ENCODE peak calls at places on chromosome 5, in nine cellular contexts. One of them, this sample, is unnamed.

GRCh38 chr5:103102234-103102633 is 17.7 kb downstream of the GIN1 start:
- DNase-seq in heart left ventricle: no peak
- DNase-seq in psoas muscle: no peak
- DNase-seq in astrocyte: no peak
- DNase-seq in left ventricle myocardium inferior: no peak
- DNase-seq in Peyer's patch: no peak
- DNase-seq in H7: no peak
- DNase-seq in NT2/D1: no peak
- DNase-seq in CD8-positive, alpha-beta T cell: no peak
- DNase-seq in this sample: no peak

GRCh38 chr5:90941002-90941720 is 382.6 kb downstream of the ADGRV1 start:
- DNase-seq in H7: no peak
- DNase-seq in CD8-positive, alpha-beta T cell: no peak
- DNase-seq in left ventricle myocardium inferior: no peak
- DNase-seq in Peyer's patch: no peak
- DNase-seq in NT2/D1: no peak
- DNase-seq in psoas muscle: no peak
- DNase-seq in heart left ventricle: no peak
- DNase-seq in astrocyte: no peak
- DNase-seq in this sample: no peak

GRCh38 chr5:6450235-6450860 is 1.7 kb downstream of the UBE2QL1 start:
- DNase-seq in heart left ventricle: no peak
- DNase-seq in Peyer's patch: no peak
- DNase-seq in CD8-positive, alpha-beta T cell: no peak
- DNase-seq in NT2/D1: no peak
- DNase-seq in left ventricle myocardium inferior: no peak
- DNase-seq in astrocyte: no peak
- DNase-seq in H7: no peak
- DNase-seq in psoas muscle: no peak
- DNase-seq in this sample: no peak

GRCh38 chr5:50958852-50959457 is 292.5 kb downstream of the PARP8 start:
- DNase-seq in Peyer's patch: peak; percentile 65
- DNase-seq in left ventricle myocardium inferior: no peak
- DNase-seq in astrocyte: peak; percentile 5
- DNase-seq in psoas muscle: no peak
- DNase-seq in heart left ventricle: no peak
- DNase-seq in NT2/D1: no peak
- DNase-seq in CD8-positive, alpha-beta T cell: no peak
- DNase-seq in H7: peak; percentile 32
- DNase-seq in this sample: no peak

GRCh38 chr5:1785984-1786383 is 13.7 kb downstream of the MRPL36 start:
- DNase-seq in NT2/D1: no peak
- DNase-seq in psoas muscle: peak; percentile 10
- DNase-seq in H7: peak; percentile 30
- DNase-seq in heart left ventricle: no peak
- DNase-seq in left ventricle myocardium inferior: no peak
- DNase-seq in CD8-positive, alpha-beta T cell: no peak
- DNase-seq in Peyer's patch: peak; percentile 34
- DNase-seq in astrocyte: no peak
- DNase-seq in this sample: peak; percentile 31

GRCh38 chr5:43268188-43268820 is 44.9 kb downstream of the HMGCS1 start:
- DNase-seq in left ventricle myocardium inferior: no peak
- DNase-seq in astrocyte: no peak
- DNase-seq in heart left ventricle: no peak
- DNase-seq in psoas muscle: no peak
- DNase-seq in H7: no peak
- DNase-seq in CD8-positive, alpha-beta T cell: no peak
- DNase-seq in NT2/D1: no peak
- DNase-seq in Peyer's patch: no peak
- DNase-seq in this sample: no peak

GRCh38 chr5:72508241-72509170 is 1.3 kb upstream of the ZNF366 start:
- DNase-seq in heart left ventricle: peak; percentile 30
- DNase-seq in Peyer's patch: no peak
- DNase-seq in H7: no peak
- DNase-seq in CD8-positive, alpha-beta T cell: no peak
- DNase-seq in astrocyte: no peak
- DNase-seq in psoas muscle: no peak
- DNase-seq in left ventricle myocardium inferior: no peak
- DNase-seq in NT2/D1: no peak
- DNase-seq in this sample: no peak

GRCh38 chr5:9062873-9063272 is 483.0 kb downstream of the SEMA5A start:
- DNase-seq in Peyer's patch: no peak
- DNase-seq in astrocyte: no peak
- DNase-seq in psoas muscle: no peak
- DNase-seq in left ventricle myocardium inferior: no peak
- DNase-seq in CD8-positive, alpha-beta T cell: no peak
- DNase-seq in NT2/D1: no peak
- DNase-seq in H7: no peak
- DNase-seq in heart left ventricle: no peak
- DNase-seq in this sample: no peak

GRCh38 chr5:4453650-4454049 is 686.5 kb upstream of the ADAMTS16 start:
- DNase-seq in astrocyte: no peak
- DNase-seq in NT2/D1: no peak
- DNase-seq in Peyer's patch: no peak
- DNase-seq in CD8-positive, alpha-beta T cell: no peak
- DNase-seq in left ventricle myocardium inferior: no peak
- DNase-seq in H7: no peak
- DNase-seq in psoas muscle: no peak
- DNase-seq in heart left ventricle: no peak
- DNase-seq in this sample: no peak

GRCh38 chr5:80346055-80346454 is 26.3 kb downstream of the SPZ1 start:
- DNase-seq in left ventricle myocardium inferior: no peak
- DNase-seq in Peyer's patch: peak; percentile 62
- DNase-seq in heart left ventricle: no peak
- DNase-seq in CD8-positive, alpha-beta T cell: peak; percentile 4
- DNase-seq in astrocyte: no peak
- DNase-seq in NT2/D1: peak; percentile 27
- DNase-seq in H7: peak; percentile 71
- DNase-seq in psoas muscle: no peak
- DNase-seq in this sample: peak; percentile 57

GRCh38 chr5:172186114-172186695 is 1.8 kb downstream of the STK10 start:
- DNase-seq in NT2/D1: no peak
- DNase-seq in left ventricle myocardium inferior: no peak
- DNase-seq in astrocyte: no peak
- DNase-seq in H7: no peak
- DNase-seq in heart left ventricle: no peak
- DNase-seq in Peyer's patch: no peak
- DNase-seq in CD8-positive, alpha-beta T cell: no peak
- DNase-seq in psoas muscle: no peak
- DNase-seq in this sample: no peak

GRCh38 chr5:89711526-89711925 is 698.0 kb downstream of the CETN3 start:
- DNase-seq in left ventricle myocardium inferior: no peak
- DNase-seq in psoas muscle: no peak
- DNase-seq in H7: no peak
- DNase-seq in heart left ventricle: no peak
- DNase-seq in astrocyte: no peak
- DNase-seq in Peyer's patch: no peak
- DNase-seq in NT2/D1: no peak
- DNase-seq in CD8-positive, alpha-beta T cell: no peak
- DNase-seq in this sample: no peak

GRCh38 chr5:65512170-65512937 is 30.6 kb upstream of the ADAMTS6 start:
- DNase-seq in astrocyte: peak; percentile 13
- DNase-seq in left ventricle myocardium inferior: no peak
- DNase-seq in H7: no peak
- DNase-seq in Peyer's patch: no peak
- DNase-seq in psoas muscle: no peak
- DNase-seq in CD8-positive, alpha-beta T cell: no peak
- DNase-seq in NT2/D1: no peak
- DNase-seq in heart left ventricle: no peak
- DNase-seq in this sample: no peak

GRCh38 chr5:82613886-82614285 is 335.7 kb upstream of the RPS23 start:
- DNase-seq in NT2/D1: no peak
- DNase-seq in left ventricle myocardium inferior: no peak
- DNase-seq in heart left ventricle: no peak
- DNase-seq in astrocyte: peak; percentile 65
- DNase-seq in CD8-positive, alpha-beta T cell: no peak
- DNase-seq in H7: no peak
- DNase-seq in psoas muscle: no peak
- DNase-seq in Peyer's patch: no peak
- DNase-seq in this sample: peak; percentile 68

GRCh38 chr5:107813559-107813958 is 142.8 kb upstream of the EFNA5 start:
- DNase-seq in left ventricle myocardium inferior: no peak
- DNase-seq in Peyer's patch: no peak
- DNase-seq in CD8-positive, alpha-beta T cell: no peak
- DNase-seq in NT2/D1: no peak
- DNase-seq in astrocyte: no peak
- DNase-seq in H7: no peak
- DNase-seq in psoas muscle: no peak
- DNase-seq in heart left ventricle: no peak
- DNase-seq in this sample: no peak

GRCh38 chr5:132009706-132010405 is 1.6 kb downstream of the ACSL6 start:
- DNase-seq in heart left ventricle: no peak
- DNase-seq in left ventricle myocardium inferior: no peak
- DNase-seq in NT2/D1: no peak
- DNase-seq in CD8-positive, alpha-beta T cell: no peak
- DNase-seq in psoas muscle: no peak
- DNase-seq in H7: no peak
- DNase-seq in Peyer's patch: peak; percentile 34
- DNase-seq in astrocyte: no peak
- DNase-seq in this sample: peak; percentile 77
- H3K4me3 ChIP-seq in heart left ventricle: no peak overlapping the region
- H3K4me3 ChIP-seq in left ventricle myocardium inferior: no peak overlapping the region
- H3K4me3 ChIP-seq in NT2/D1: no peak overlapping the region
- H3K4me3 ChIP-seq in CD8-positive, alpha-beta T cell: no peak overlapping the region
- H3K4me3 ChIP-seq in psoas muscle: no peak overlapping the region
- H3K4me3 ChIP-seq in H7: no peak overlapping the region
- H3K4me3 ChIP-seq in Peyer's patch: no peak overlapping the region
- H3K4me3 ChIP-seq in astrocyte: no peak overlapping the region
- H3K4me3 ChIP-seq in this sample: no peak overlapping the region

DNA sequence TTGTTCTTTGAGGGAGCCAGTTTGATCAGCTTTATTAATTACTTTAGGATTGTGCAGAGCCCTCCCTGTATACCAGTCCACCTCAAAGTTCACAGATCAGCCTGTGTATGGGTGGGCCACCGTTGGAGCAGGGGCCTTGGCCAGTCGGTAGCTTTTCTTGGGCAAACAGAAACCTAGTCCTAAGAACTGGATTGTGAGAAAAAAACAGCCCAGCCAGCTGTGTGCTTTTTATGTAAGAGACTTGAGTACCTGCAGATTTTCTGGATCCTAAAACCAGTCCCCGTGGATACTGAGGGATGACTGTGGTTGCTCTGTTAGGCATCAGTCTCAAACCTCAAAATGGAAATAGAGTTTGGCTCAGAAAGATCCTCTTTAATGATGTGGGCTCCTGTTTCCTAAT is 24.8 kb upstream of the ROPN1L start:
- DNase-seq in Peyer's patch: no peak
- DNase-seq in left ventricle myocardium inferior: no peak
- DNase-seq in H7: no peak
- DNase-seq in CD8-positive, alpha-beta T cell: no peak
- DNase-seq in psoas muscle: no peak
- DNase-seq in NT2/D1: no peak
- DNase-seq in heart left ventricle: no peak
- DNase-seq in astrocyte: no peak
- DNase-seq in this sample: no peak
- H3K36me3 ChIP-seq in Peyer's patch: peaks cover 100% of the 10 kb centered on the region
- H3K36me3 ChIP-seq in left ventricle myocardium inferior: peaks cover 100% of the 10 kb centered on the region
- H3K36me3 ChIP-seq in H7: peaks cover 22% of the 10 kb centered on the region
- H3K36me3 ChIP-seq in CD8-positive, alpha-beta T cell: peaks cover 37% of the 10 kb centered on the region
- H3K36me3 ChIP-seq in psoas muscle: peaks cover 13% of the 10 kb centered on the region
- H3K36me3 ChIP-seq in NT2/D1: peaks cover 87% of the 10 kb centered on the region
- H3K36me3 ChIP-seq in heart left ventricle: peaks cover 30% of the 10 kb centered on the region
- H3K36me3 ChIP-seq in astrocyte: peaks cover 51% of the 10 kb centered on the region
- H3K36me3 ChIP-seq in this sample: peaks cover 87% of the 10 kb centered on the region

GRCh38 chr5:83721878-83722779 is 1.5 kb upstream of the HAPLN1 start:
- DNase-seq in psoas muscle: peak; percentile 24
- DNase-seq in NT2/D1: peak; percentile 52
- DNase-seq in Peyer's patch: peak; percentile 74
- DNase-seq in CD8-positive, alpha-beta T cell: no peak
- DNase-seq in left ventricle myocardium inferior: peak; percentile 57
- DNase-seq in astrocyte: peak; percentile 62
- DNase-seq in H7: peak; percentile 84
- DNase-seq in heart left ventricle: peak; percentile 77
- DNase-seq in this sample: peak; percentile 96
- H3K4me3 ChIP-seq in psoas muscle: peak overlapping the region; percentile 59
- H3K4me3 ChIP-seq in NT2/D1: peak overlapping the region; percentile 55
- H3K4me3 ChIP-seq in Peyer's patch: peak overlapping the region; percentile 49
- H3K4me3 ChIP-seq in CD8-positive, alpha-beta T cell: no peak overlapping the region
- H3K4me3 ChIP-seq in left ventricle myocardium inferior: peak overlapping the region; percentile 68
- H3K4me3 ChIP-seq in astrocyte: peak overlapping the region; percentile 71
- H3K4me3 ChIP-seq in H7: peak overlapping the region; percentile 61
- H3K4me3 ChIP-seq in heart left ventricle: peak overlapping the region; percentile 37
- H3K4me3 ChIP-seq in this sample: peak overlapping the region; percentile 77

DNA sequence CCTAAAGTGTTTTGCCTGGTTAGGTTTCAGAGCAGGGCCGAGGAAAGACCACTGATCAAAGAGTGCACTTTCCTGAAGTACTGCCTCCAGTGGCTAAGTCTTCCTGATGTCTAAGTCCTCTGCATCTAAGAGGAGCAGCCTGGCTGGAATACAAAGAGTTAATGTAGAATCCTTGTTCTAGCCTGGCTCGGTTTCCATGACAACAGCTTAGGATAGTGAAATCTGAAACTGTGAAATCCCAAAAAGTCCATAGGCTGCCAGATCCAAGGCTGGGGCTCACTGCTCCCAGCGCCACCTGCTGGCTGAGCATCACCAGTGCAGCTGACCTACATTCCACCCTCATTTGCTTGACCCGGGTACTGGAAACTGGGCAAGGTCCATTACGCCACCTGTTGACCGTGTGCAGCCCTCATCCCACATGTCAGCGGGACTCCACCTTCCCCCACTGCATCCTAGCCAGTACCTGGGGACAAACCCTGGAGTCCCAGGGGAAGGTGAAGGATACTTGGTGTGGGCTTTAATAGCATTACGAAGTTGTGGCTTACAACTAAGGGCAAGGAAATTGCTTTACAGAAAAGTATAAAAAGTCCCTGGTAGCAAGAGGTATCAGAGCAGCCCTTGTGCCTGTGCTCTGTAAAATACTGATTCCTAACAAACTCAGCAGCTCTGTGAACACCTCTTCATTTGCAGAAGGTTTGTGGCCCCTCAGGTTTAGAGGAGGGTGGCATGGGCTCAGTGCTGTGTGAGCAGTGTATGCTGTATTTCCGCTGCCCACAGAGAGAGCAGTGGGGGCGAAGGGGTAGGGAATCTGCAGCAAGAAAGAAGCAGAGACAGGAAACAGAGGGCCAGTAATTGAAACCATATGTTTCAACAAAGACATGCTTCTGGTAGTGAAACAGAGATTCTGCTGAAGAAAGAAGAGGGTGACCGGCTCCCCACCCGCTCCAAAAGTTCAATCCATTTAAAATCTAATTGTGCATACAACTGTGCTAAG is 36.0 kb downstream of the PCDHGC5 start:
- DNase-seq in CD8-positive, alpha-beta T cell: no peak
- DNase-seq in H7: peak; percentile 88
- DNase-seq in left ventricle myocardium inferior: peak; percentile 86
- DNase-seq in heart left ventricle: peak; percentile 91
- DNase-seq in Peyer's patch: peak; percentile 90
- DNase-seq in NT2/D1: peak; percentile 93
- DNase-seq in psoas muscle: peak; percentile 84
- DNase-seq in astrocyte: peak; percentile 90
- DNase-seq in this sample: peak; percentile 90
- H3K36me3 ChIP-seq in CD8-positive, alpha-beta T cell: peaks cover 47% of the 10 kb centered on the region
- H3K36me3 ChIP-seq in H7: peaks cover 38% of the 10 kb centered on the region
- H3K36me3 ChIP-seq in left ventricle myocardium inferior: peaks cover 32% of the 10 kb centered on the region
- H3K36me3 ChIP-seq in heart left ventricle: no peaks in the 10 kb centered on the region
- H3K36me3 ChIP-seq in Peyer's patch: peaks cover 62% of the 10 kb centered on the region
- H3K36me3 ChIP-seq in NT2/D1: peaks cover 82% of the 10 kb centered on the region
- H3K36me3 ChIP-seq in psoas muscle: peaks cover 8% of the 10 kb centered on the region
- H3K36me3 ChIP-seq in astrocyte: peaks cover 14% of the 10 kb centered on the region
- H3K36me3 ChIP-seq in this sample: peaks cover 32% of the 10 kb centered on the region

GRCh38 chr5:140833993-140834392 is at the start of gene PCDHA7:
- DNase-seq in H7: no peak
- DNase-seq in left ventricle myocardium inferior: no peak
- DNase-seq in NT2/D1: no peak
- DNase-seq in heart left ventricle: no peak
- DNase-seq in CD8-positive, alpha-beta T cell: no peak
- DNase-seq in Peyer's patch: no peak
- DNase-seq in astrocyte: peak; percentile 5
- DNase-seq in psoas muscle: no peak
- DNase-seq in this sample: no peak
- H3K4me3 ChIP-seq in H7: peak within 1 kb of the TSS; percentile 5
- H3K4me3 ChIP-seq in left ventricle myocardium inferior: peak within 1 kb of the TSS; percentile 27
- H3K4me3 ChIP-seq in NT2/D1: peak within 1 kb of the TSS; percentile 43
- H3K4me3 ChIP-seq in heart left ventricle: no peak within 1 kb of the TSS
- H3K4me3 ChIP-seq in CD8-positive, alpha-beta T cell: no peak within 1 kb of the TSS
- H3K4me3 ChIP-seq in Peyer's patch: peak within 1 kb of the TSS; percentile 6
- H3K4me3 ChIP-seq in astrocyte: no peak within 1 kb of the TSS
- H3K4me3 ChIP-seq in psoas muscle: no peak within 1 kb of the TSS
- H3K4me3 ChIP-seq in this sample: peak within 1 kb of the TSS; percentile 46

This sample was measured in osteoblast.